ENCODE peak calls at places on chromosomes 5 and 9, in five cellular contexts. S, E, W, X and B are unnamed samples.

GRCh38 chr5:168076561-168076991 is 214.9 kb upstream of the WWC1 start:
- DNase-seq in E (no peak), X (no peak), W (peak; percentile 73), S (peak; percentile 67), B (peak; percentile 56)

GRCh38 chr5:112436139-112436538 is 17.1 kb upstream of the EPB41L4A start:
- DNase-seq in E (peak; percentile 37), X (no peak), S (no peak), W (no peak), B (no peak)

GRCh38 chr5:166441-167372 is 24.6 kb upstream of the LRRC14B start:
- DNase-seq in E (no peak), S (no peak), W (no peak), X (no peak), B (no peak)

GRCh38 chr5:5666389-5666788 is 243.9 kb downstream of the ICE1 start:
- DNase-seq in W (no peak), S (no peak), E (no peak), X (no peak), B (no peak)

GRCh38 chr5:14900661-14901461 is 29.3 kb upstream of the ANKH start:
- DNase-seq in E (peak; percentile 8), S (peak; percentile 73), X (no peak), W (no peak), B (no peak)

GRCh38 chr5:149567226-149567625 is 14.1 kb upstream of the ARHGEF37 start:
- DNase-seq in E (no peak), W (no peak), S (no peak), X (no peak), B (no peak)

GRCh38 chr5:32276173-32276853 is 36.4 kb downstream of the MTMR12 start:
- DNase-seq in W (no peak), E (peak; percentile 91), S (peak; percentile 24), X (no peak), B (peak; percentile 26)

GRCh38 chr5:98750693-98751092 is 22.8 kb upstream of the RGMB start:
- DNase-seq in X (no peak), S (no peak), W (no peak), E (peak; percentile 16), B (peak; percentile 26)

GRCh38 chr9:112041536-112042243 is 133.4 kb downstream of the SUSD1 start:
- DNase-seq in X (no peak), W (peak; percentile 55), S (peak; percentile 94), E (peak; percentile 83), B (peak; percentile 55)

GRCh38 chr9:127833555-127833954 is 20.9 kb downstream of the ENG start:
- DNase-seq in E (no peak), S (peak; percentile 48), X (no peak), W (no peak), B (no peak)

GRCh38 chr9:34252670-34253459 is 74.0 kb downstream of the UBAP1 start:
- DNase-seq in S (peak; percentile 60), W (peak; percentile 80), X (no peak), E (peak; percentile 52), B (peak; percentile 77)

GRCh38 chr9:9942764-9943424 is 669.9 kb downstream of the PTPRD start:
- DNase-seq in X (peak; percentile 13), E (peak; percentile 87), S (peak; percentile 63), W (peak; percentile 70), B (peak; percentile 71)

GRCh38 chr5:112338681-112339337 is 80.3 kb downstream of the EPB41L4A start:
- DNase-seq in W (no peak), X (no peak), S (no peak), E (peak; percentile 91), B (peak; percentile 16)

GRCh38 chr9:36831381-36832231 is 202.5 kb downstream of the PAX5 start:
- DNase-seq in S (no peak), W (no peak), X (no peak), E (no peak), B (no peak)

GRCh38 chr9:124280176-124280691 is 22.5 kb downstream of the NEK6 start:
- DNase-seq in E (peak; percentile 94), X (no peak), W (no peak), S (peak; percentile 93), B (peak; percentile 69)

GRCh38 chr5:157069949-157070348 is 11.0 kb upstream of the HAVCR1 start:
- DNase-seq in W (no peak), S (no peak), E (no peak), X (no peak), B (peak; percentile 35)

GRCh38 chr5:76642390-76643040 is 19.3 kb upstream of the F2RL2 start:
- DNase-seq in W (no peak), X (no peak), E (peak; percentile 82), S (peak; percentile 29), B (no peak)

GRCh38 chr5:154610321-154611154 is 132.5 kb upstream of the HAND1 start:
- DNase-seq in W (peak; percentile 92), E (peak; percentile 62), X (peak; percentile 27), S (peak; percentile 74), B (peak; percentile 90)

GRCh38 chr5:114305402-114306207 is 56.3 kb upstream of the KCNN2 start:
- DNase-seq in W (peak; percentile 55), S (peak; percentile 72), X (no peak), E (peak; percentile 41), B (peak; percentile 53)

GRCh38 chr5:149561848-149562247 is 10.6 kb upstream of the CSNK1A1 start:
- DNase-seq in S (peak; percentile 97), E (peak; percentile 91), W (no peak), X (no peak), B (peak; percentile 49)

GRCh38 chr5:68460147-68460760 is 244.7 kb downstream of the PIK3R1 start:
- DNase-seq in W (peak; percentile 62), S (peak; percentile 83), E (peak; percentile 76), X (no peak), B (peak; percentile 69)

GRCh38 chr9:93125331-93125894 is 8.6 kb downstream of the NINJ1 start:
- DNase-seq in S (no peak), W (no peak), E (no peak), X (no peak), B (no peak)

GRCh38 chr5:157236423-157236822 is 29.5 kb upstream of the CYFIP2 start:
- DNase-seq in X (no peak), W (no peak), E (no peak), S (no peak), B (no peak)

GRCh38 chr9:79573697-79573976 is 1.9 kb downstream of the TLE4 start:
- DNase-seq in E (no peak), S (peak; percentile 6), X (no peak), W (no peak), B (peak; percentile 28)

GRCh38 chr5:122316652-122317051 is 4.6 kb downstream of the SNCAIP start:
- DNase-seq in S (no peak), E (no peak), X (no peak), W (no peak), B (no peak)

GRCh38 chr9:92607773-92608172 is 62.2 kb downstream of the IPPK start:
- DNase-seq in E (peak; percentile 62), W (no peak), X (no peak), S (peak; percentile 81), B (peak; percentile 37)

GRCh38 chr5:156201793-156202388 is 125.1 kb upstream of the SGCD start:
- DNase-seq in X (no peak), S (peak; percentile 68), E (no peak), W (peak; percentile 20), B (peak; percentile 13)

GRCh38 chr5:8340739-8341344 is 471.9 kb downstream of the MTRR start:
- DNase-seq in S (peak; percentile 49), W (peak; percentile 13), X (no peak), E (no peak), B (peak; percentile 21)

DNA sequence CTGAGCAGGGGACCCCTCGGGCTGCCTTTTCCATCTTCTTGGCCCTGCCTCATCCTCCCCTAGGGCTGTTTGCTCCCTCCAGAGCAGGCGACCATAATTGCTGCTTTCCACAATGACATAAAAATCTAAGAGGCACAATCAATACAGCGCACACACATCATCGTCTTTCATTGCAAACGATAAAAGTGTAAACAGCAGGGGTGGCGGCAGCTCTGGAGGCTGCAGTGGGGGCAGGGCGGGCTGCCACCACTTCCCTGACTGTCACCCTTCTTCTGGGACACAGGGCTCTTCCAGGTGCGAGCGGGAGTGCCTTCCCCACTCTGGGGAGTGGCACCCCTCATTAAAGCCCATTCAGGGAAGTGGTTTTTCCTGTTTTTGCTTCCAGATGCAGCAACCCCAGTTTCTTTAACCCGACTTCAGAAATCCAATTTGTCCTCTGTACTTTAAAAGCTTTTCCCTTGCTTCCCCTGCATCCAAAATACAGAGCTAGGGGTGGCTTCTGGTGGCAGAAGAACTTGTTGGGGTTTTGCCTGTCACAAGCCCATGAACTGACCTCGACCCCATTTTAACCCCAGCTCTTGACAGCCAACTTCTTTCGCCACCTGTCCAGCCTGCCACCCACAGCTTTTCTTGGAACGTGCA is 45.7 kb downstream of the TSPAN17 start:
- DNase-seq in E (no peak), X (no peak), S (no peak), W (no peak), B (no peak)
- TF ChIP-seq EZH2 in E (peak; percentile 49), X (no peak), S (no peak), W (no peak), B (no peak)

GRCh38 chr5:142549834-142550233 is 136.1 kb downstream of the FGF1 start:
- DNase-seq in S (no peak), E (no peak), X (no peak), W (no peak), B (no peak)

GRCh38 chr5:142551242-142552067 is 134.4 kb downstream of the FGF1 start:
- DNase-seq in S (no peak), X (no peak), E (no peak), W (peak; percentile 74), B (peak; percentile 33)

GRCh38 chr5:142550471-142550870 is 135.4 kb downstream of the FGF1 start:
- DNase-seq in W (no peak), S (no peak), E (no peak), X (no peak), B (no peak)

GRCh38 chr5:142547445-142548374 is 138.2 kb downstream of the FGF1 start:
- DNase-seq in W (no peak), E (no peak), X (no peak), S (no peak), B (no peak)

DNA sequence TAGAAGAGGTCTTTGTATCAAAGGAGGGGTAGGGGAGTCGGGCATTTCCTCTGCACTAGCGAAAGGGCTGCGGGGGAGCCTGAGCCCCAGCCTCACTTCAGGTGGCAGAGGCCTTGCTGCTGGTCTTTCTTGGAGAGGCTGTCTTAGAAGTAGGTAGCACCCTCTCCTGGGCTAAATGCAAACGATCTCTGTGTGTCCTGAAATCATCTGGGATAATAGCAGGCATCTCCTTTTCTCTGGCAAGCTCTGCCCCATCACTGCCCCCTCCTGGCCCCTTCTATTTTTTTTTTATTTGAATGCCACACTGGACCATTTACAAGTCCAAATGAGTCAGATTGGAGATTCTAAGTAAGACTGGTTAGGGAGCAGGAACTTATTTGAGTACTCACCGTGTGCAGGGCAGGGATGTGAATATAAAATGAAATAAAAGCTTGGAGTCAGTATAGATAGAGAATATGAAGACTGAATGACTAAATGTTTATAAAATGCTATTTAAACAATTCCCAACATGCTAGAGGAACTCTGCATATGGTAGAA is 137.1 kb downstream of the FGF1 start:
- DNase-seq in E (peak; percentile 97), S (peak; percentile 97), X (peak; percentile 12), W (peak; percentile 91), B (peak; percentile 91)
- TF ChIP-seq CTCF in E (peak; percentile 93), S (peak; percentile 89), X (peak; percentile 50), W (peak; percentile 97), B (peak; percentile 96)

DNA sequence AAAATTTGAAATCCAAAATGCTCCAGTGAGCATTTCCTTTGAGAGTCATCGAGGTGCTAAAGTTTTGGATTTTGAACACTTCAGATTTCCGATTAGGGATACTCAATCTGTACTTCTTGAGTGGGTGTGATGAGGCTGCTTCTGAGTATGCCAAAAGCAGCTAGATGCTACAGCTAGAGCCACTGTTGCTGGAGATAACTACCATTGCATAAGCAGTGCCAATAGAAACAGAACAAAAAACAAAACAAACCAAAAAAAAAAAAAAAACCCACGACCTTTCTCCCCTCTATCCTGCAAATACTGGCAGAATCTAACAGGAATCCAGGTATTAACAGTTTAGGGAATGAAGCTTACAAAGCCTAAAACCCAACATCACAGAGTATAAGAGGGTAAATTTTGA is 43.5 kb downstream of the PKD2L2 start:
- DNase-seq in W (no peak), E (no peak), S (no peak), X (no peak), B (no peak)
- H3K4me1 ChIP-seq in W (no peaks in the 10 kb centered on the region), E (no peaks in the 10 kb centered on the region), S (no peaks in the 10 kb centered on the region), X (peaks cover 12% of the 10 kb centered on the region), B (no peaks in the 10 kb centered on the region)

GRCh38 chr9:130666393-130667116 is 2.2 kb downstream of the PRDM12 start:
- DNase-seq in S (no peak), E (no peak), X (no peak), W (peak; percentile 57), B (no peak)
- TF ChIP-seq EZH2 in S (peak; percentile 24), E (peak; percentile 89), X (no peak), W (peak; percentile 61), B (no peak)